ENCODE peak calls at places on chromosomes 7 and 10, in nine cellular contexts. One of them, this sample, is unnamed.

GRCh38 chr7:139738101-139738489 is 39.7 kb downstream of the HIPK2 start:
- DNase-seq in astrocyte of the spinal cord: peak; percentile 65
- DNase-seq in left ventricle myocardium inferior: no peak
- DNase-seq in progenitor cell of endocrine pancreas: no peak
- DNase-seq in body of pancreas: no peak
- DNase-seq in Panc1: no peak
- DNase-seq in MCF 10A: no peak
- DNase-seq in cardiac fibroblast: peak; percentile 57
- DNase-seq in CD4-positive, alpha-beta T cell: no peak
- DNase-seq in this sample: peak; percentile 89

GRCh38 chr10:11793762-11794479 is 29.2 kb upstream of the PROSER2 start:
- DNase-seq in astrocyte of the spinal cord: peak; percentile 43
- DNase-seq in left ventricle myocardium inferior: no peak
- DNase-seq in progenitor cell of endocrine pancreas: no peak
- DNase-seq in body of pancreas: no peak
- DNase-seq in Panc1: no peak
- DNase-seq in MCF 10A: peak; percentile 55
- DNase-seq in cardiac fibroblast: peak; percentile 36
- DNase-seq in CD4-positive, alpha-beta T cell: no peak
- DNase-seq in this sample: peak; percentile 58

GRCh38 chr10:109454691-109455090 is 468.6 kb downstream of the XPNPEP1 start:
- DNase-seq in astrocyte of the spinal cord: no peak
- DNase-seq in left ventricle myocardium inferior: no peak
- DNase-seq in progenitor cell of endocrine pancreas: no peak
- DNase-seq in body of pancreas: no peak
- DNase-seq in Panc1: no peak
- DNase-seq in MCF 10A: no peak
- DNase-seq in cardiac fibroblast: no peak
- DNase-seq in CD4-positive, alpha-beta T cell: no peak
- DNase-seq in this sample: no peak

GRCh38 chr10:100826983-100827818 is 81.8 kb downstream of the PAX2 start:
- DNase-seq in astrocyte of the spinal cord: no peak
- DNase-seq in left ventricle myocardium inferior: no peak
- DNase-seq in progenitor cell of endocrine pancreas: peak; percentile 29
- DNase-seq in body of pancreas: peak; percentile 74
- DNase-seq in Panc1: no peak
- DNase-seq in MCF 10A: no peak
- DNase-seq in cardiac fibroblast: no peak
- DNase-seq in CD4-positive, alpha-beta T cell: no peak
- DNase-seq in this sample: no peak

GRCh38 chr10:69446650-69447151 is 4.6 kb upstream of the TSPAN15 start:
- DNase-seq in astrocyte of the spinal cord: peak; percentile 70
- DNase-seq in left ventricle myocardium inferior: no peak
- DNase-seq in progenitor cell of endocrine pancreas: no peak
- DNase-seq in body of pancreas: no peak
- DNase-seq in Panc1: peak; percentile 91
- DNase-seq in MCF 10A: peak; percentile 72
- DNase-seq in cardiac fibroblast: peak; percentile 70
- DNase-seq in CD4-positive, alpha-beta T cell: no peak
- DNase-seq in this sample: peak; percentile 92

GRCh38 chr7:2078899-2079298 is 153.8 kb downstream of the MAD1L1 start:
- DNase-seq in astrocyte of the spinal cord: no peak
- DNase-seq in left ventricle myocardium inferior: no peak
- DNase-seq in progenitor cell of endocrine pancreas: no peak
- DNase-seq in body of pancreas: no peak
- DNase-seq in Panc1: no peak
- DNase-seq in MCF 10A: no peak
- DNase-seq in cardiac fibroblast: no peak
- DNase-seq in CD4-positive, alpha-beta T cell: no peak
- DNase-seq in this sample: no peak

GRCh38 chr7:157339777-157340677 is 3.2 kb downstream of the DNAJB6 start:
- DNase-seq in astrocyte of the spinal cord: peak; percentile 81
- DNase-seq in left ventricle myocardium inferior: peak; percentile 60
- DNase-seq in progenitor cell of endocrine pancreas: peak; percentile 49
- DNase-seq in body of pancreas: peak; percentile 71
- DNase-seq in Panc1: peak; percentile 85
- DNase-seq in MCF 10A: peak; percentile 87
- DNase-seq in cardiac fibroblast: peak; percentile 79
- DNase-seq in CD4-positive, alpha-beta T cell: peak; percentile 50
- DNase-seq in this sample: peak; percentile 83

GRCh38 chr10:2214805-2215204 is 477.5 kb upstream of the ADARB2 start:
- DNase-seq in astrocyte of the spinal cord: no peak
- DNase-seq in left ventricle myocardium inferior: no peak
- DNase-seq in progenitor cell of endocrine pancreas: no peak
- DNase-seq in body of pancreas: no peak
- DNase-seq in Panc1: no peak
- DNase-seq in MCF 10A: no peak
- DNase-seq in cardiac fibroblast: no peak
- DNase-seq in CD4-positive, alpha-beta T cell: no peak
- DNase-seq in this sample: no peak

GRCh38 chr10:77636967-77637473 is 588 bp downstream of the KCNMA1 start:
- DNase-seq in astrocyte of the spinal cord: no peak
- DNase-seq in left ventricle myocardium inferior: no peak
- DNase-seq in progenitor cell of endocrine pancreas: no peak
- DNase-seq in body of pancreas: no peak
- DNase-seq in Panc1: no peak
- DNase-seq in MCF 10A: no peak
- DNase-seq in cardiac fibroblast: no peak
- DNase-seq in CD4-positive, alpha-beta T cell: no peak
- DNase-seq in this sample: no peak

GRCh38 chr7:112997831-112998230 is 88.8 kb downstream of the GPR85 start:
- DNase-seq in astrocyte of the spinal cord: no peak
- DNase-seq in left ventricle myocardium inferior: no peak
- DNase-seq in progenitor cell of endocrine pancreas: no peak
- DNase-seq in body of pancreas: no peak
- DNase-seq in Panc1: no peak
- DNase-seq in MCF 10A: no peak
- DNase-seq in cardiac fibroblast: peak; percentile 10
- DNase-seq in CD4-positive, alpha-beta T cell: no peak
- DNase-seq in this sample: no peak

GRCh38 chr10:79322616-79323566 is 24.4 kb upstream of the PPIF start:
- DNase-seq in astrocyte of the spinal cord: peak; percentile 91
- DNase-seq in left ventricle myocardium inferior: no peak
- DNase-seq in progenitor cell of endocrine pancreas: no peak
- DNase-seq in body of pancreas: peak; percentile 49
- DNase-seq in Panc1: no peak
- DNase-seq in MCF 10A: peak; percentile 73
- DNase-seq in cardiac fibroblast: peak; percentile 83
- DNase-seq in CD4-positive, alpha-beta T cell: peak; percentile 76
- DNase-seq in this sample: peak; percentile 91

GRCh38 chr7:141115949-141116348 is 42.1 kb downstream of the TMEM178B start:
- DNase-seq in astrocyte of the spinal cord: no peak
- DNase-seq in left ventricle myocardium inferior: no peak
- DNase-seq in progenitor cell of endocrine pancreas: no peak
- DNase-seq in body of pancreas: peak; percentile 25
- DNase-seq in Panc1: no peak
- DNase-seq in MCF 10A: no peak
- DNase-seq in cardiac fibroblast: no peak
- DNase-seq in CD4-positive, alpha-beta T cell: no peak
- DNase-seq in this sample: no peak

GRCh38 chr7:120742370-120742769 is 115.6 kb downstream of the TSPAN12 start:
- DNase-seq in astrocyte of the spinal cord: no peak
- DNase-seq in left ventricle myocardium inferior: no peak
- DNase-seq in progenitor cell of endocrine pancreas: no peak
- DNase-seq in body of pancreas: no peak
- DNase-seq in Panc1: no peak
- DNase-seq in MCF 10A: no peak
- DNase-seq in cardiac fibroblast: no peak
- DNase-seq in CD4-positive, alpha-beta T cell: no peak
- DNase-seq in this sample: no peak

GRCh38 chr10:94320285-94320914 is 42.3 kb downstream of the NOC3L start:
- DNase-seq in astrocyte of the spinal cord: peak; percentile 69
- DNase-seq in left ventricle myocardium inferior: peak; percentile 56
- DNase-seq in progenitor cell of endocrine pancreas: peak; percentile 55
- DNase-seq in body of pancreas: peak; percentile 81
- DNase-seq in Panc1: peak; percentile 60
- DNase-seq in MCF 10A: peak; percentile 76
- DNase-seq in cardiac fibroblast: peak; percentile 70
- DNase-seq in CD4-positive, alpha-beta T cell: peak; percentile 51
- DNase-seq in this sample: peak; percentile 77

GRCh38 chr10:91409069-91409868 is 875 bp upstream of the HECTD2 start:
- DNase-seq in astrocyte of the spinal cord: peak; percentile 89
- DNase-seq in left ventricle myocardium inferior: peak; percentile 88
- DNase-seq in progenitor cell of endocrine pancreas: peak; percentile 57
- DNase-seq in body of pancreas: peak; percentile 86
- DNase-seq in Panc1: peak; percentile 25
- DNase-seq in MCF 10A: peak; percentile 78
- DNase-seq in cardiac fibroblast: peak; percentile 94
- DNase-seq in CD4-positive, alpha-beta T cell: peak; percentile 23
- DNase-seq in this sample: peak; percentile 82

GRCh38 chr10:101569465-101569837 is 18.6 kb downstream of the POLL start:
- DNase-seq in astrocyte of the spinal cord: no peak
- DNase-seq in left ventricle myocardium inferior: no peak
- DNase-seq in progenitor cell of endocrine pancreas: no peak
- DNase-seq in body of pancreas: no peak
- DNase-seq in Panc1: no peak
- DNase-seq in MCF 10A: no peak
- DNase-seq in cardiac fibroblast: no peak
- DNase-seq in CD4-positive, alpha-beta T cell: no peak
- DNase-seq in this sample: no peak

GRCh38 chr7:98358706-98359105 is 42.2 kb downstream of the BAIAP2L1 start:
- DNase-seq in astrocyte of the spinal cord: no peak
- DNase-seq in left ventricle myocardium inferior: no peak
- DNase-seq in progenitor cell of endocrine pancreas: no peak
- DNase-seq in body of pancreas: no peak
- DNase-seq in Panc1: no peak
- DNase-seq in MCF 10A: no peak
- DNase-seq in cardiac fibroblast: no peak
- DNase-seq in CD4-positive, alpha-beta T cell: no peak
- DNase-seq in this sample: no peak

GRCh38 chr7:84490661-84491060 is 296.1 kb upstream of the SEMA3A start:
- DNase-seq in astrocyte of the spinal cord: peak; percentile 64
- DNase-seq in left ventricle myocardium inferior: no peak
- DNase-seq in progenitor cell of endocrine pancreas: no peak
- DNase-seq in body of pancreas: no peak
- DNase-seq in Panc1: no peak
- DNase-seq in MCF 10A: no peak
- DNase-seq in cardiac fibroblast: peak; percentile 23
- DNase-seq in CD4-positive, alpha-beta T cell: no peak
- DNase-seq in this sample: peak; percentile 89
- TF ChIP-seq CTCF in astrocyte of the spinal cord: peak; percentile 48
- TF ChIP-seq CTCF in left ventricle myocardium inferior: no peak
- TF ChIP-seq CTCF in progenitor cell of endocrine pancreas: no peak
- TF ChIP-seq CTCF in body of pancreas: no peak
- TF ChIP-seq CTCF in Panc1: no peak
- TF ChIP-seq CTCF in MCF 10A: no peak
- TF ChIP-seq CTCF in cardiac fibroblast: no peak
- TF ChIP-seq CTCF in CD4-positive, alpha-beta T cell: no peak
- TF ChIP-seq CTCF in this sample: peak; percentile 70

DNA sequence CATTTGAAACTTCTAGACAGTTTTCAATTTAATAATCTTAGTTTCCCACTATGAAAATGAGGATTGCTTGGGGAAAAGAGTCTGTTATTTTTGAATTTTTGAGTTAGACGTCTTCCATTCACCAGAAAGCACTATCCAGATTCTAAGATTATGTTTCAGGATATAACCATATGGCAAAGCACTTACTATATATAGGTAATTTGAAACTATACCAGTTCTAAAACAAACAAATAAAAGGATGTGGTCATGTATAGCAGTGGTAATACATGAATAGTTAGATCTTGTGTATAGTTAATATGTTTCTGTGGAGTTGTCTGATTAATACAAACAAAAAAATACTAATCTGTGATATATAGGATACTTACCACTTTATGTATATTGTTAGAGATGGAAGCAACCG is 320.0 kb downstream of the EXOC4 start:
- DNase-seq in astrocyte of the spinal cord: no peak
- DNase-seq in left ventricle myocardium inferior: no peak
- DNase-seq in progenitor cell of endocrine pancreas: no peak
- DNase-seq in body of pancreas: no peak
- DNase-seq in Panc1: no peak
- DNase-seq in MCF 10A: no peak
- DNase-seq in cardiac fibroblast: no peak
- DNase-seq in CD4-positive, alpha-beta T cell: no peak
- DNase-seq in this sample: no peak
- TF ChIP-seq CTCF in astrocyte of the spinal cord: no peak
- TF ChIP-seq CTCF in left ventricle myocardium inferior: no peak
- TF ChIP-seq CTCF in progenitor cell of endocrine pancreas: no peak
- TF ChIP-seq CTCF in body of pancreas: no peak
- TF ChIP-seq CTCF in Panc1: no peak
- TF ChIP-seq CTCF in MCF 10A: no peak
- TF ChIP-seq CTCF in cardiac fibroblast: no peak
- TF ChIP-seq CTCF in CD4-positive, alpha-beta T cell: no peak
- TF ChIP-seq CTCF in this sample: no peak

DNA sequence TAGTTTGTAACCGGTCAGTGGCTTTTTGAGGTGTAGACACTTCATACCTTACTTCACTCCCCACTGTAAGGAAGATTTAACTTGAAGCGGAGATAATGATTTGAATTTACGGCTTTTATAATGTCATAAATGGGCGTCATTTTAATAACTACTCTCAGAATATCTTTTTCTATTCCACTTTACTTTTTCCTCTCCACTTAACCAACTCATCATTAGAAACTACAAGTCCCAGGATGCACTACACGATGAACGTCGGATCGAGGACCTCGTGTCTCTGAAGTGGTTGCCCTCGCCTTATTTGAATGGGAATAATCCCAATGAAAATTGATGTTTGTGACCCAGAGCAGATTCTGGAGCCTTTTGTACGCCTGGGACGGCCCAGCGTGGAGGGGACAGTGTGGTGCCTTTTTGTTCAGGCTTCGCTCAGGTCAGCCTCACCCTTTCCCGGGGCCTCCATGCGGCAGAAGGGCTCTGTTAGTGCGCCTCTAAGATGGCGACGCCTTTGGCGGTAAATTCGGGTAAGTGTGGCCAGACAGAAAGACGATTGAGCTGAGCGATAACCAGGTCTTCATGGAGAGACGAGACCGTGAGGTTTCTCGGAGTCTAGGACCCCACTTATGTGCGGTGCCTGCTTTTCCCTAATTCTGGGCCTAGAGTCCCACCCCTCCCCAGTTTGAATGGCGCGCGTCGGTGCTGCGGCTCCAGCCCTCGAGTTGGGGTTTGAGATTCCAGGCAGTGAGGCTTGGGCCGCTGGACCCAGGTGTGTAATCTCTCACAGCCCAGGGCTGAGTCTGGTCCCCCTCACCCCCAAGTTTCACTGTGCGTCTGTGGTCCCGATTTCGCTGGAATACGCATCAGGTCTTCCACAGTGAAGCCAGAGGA is at the start of gene NUP205:
- DNase-seq in astrocyte of the spinal cord: peak; percentile 89
- DNase-seq in left ventricle myocardium inferior: peak; percentile 65
- DNase-seq in progenitor cell of endocrine pancreas: peak; percentile 34
- DNase-seq in body of pancreas: peak; percentile 69
- DNase-seq in Panc1: peak; percentile 95
- DNase-seq in MCF 10A: peak; percentile 83
- DNase-seq in cardiac fibroblast: peak; percentile 87
- DNase-seq in CD4-positive, alpha-beta T cell: peak; percentile 56
- DNase-seq in this sample: peak; percentile 89
- TF ChIP-seq CTCF in astrocyte of the spinal cord: no peak
- TF ChIP-seq CTCF in left ventricle myocardium inferior: peak; percentile 22
- TF ChIP-seq CTCF in progenitor cell of endocrine pancreas: no peak
- TF ChIP-seq CTCF in body of pancreas: no peak
- TF ChIP-seq CTCF in Panc1: no peak
- TF ChIP-seq CTCF in MCF 10A: no peak
- TF ChIP-seq CTCF in cardiac fibroblast: no peak
- TF ChIP-seq CTCF in CD4-positive, alpha-beta T cell: no peak
- TF ChIP-seq CTCF in this sample: no peak

GRCh38 chr7:30284298-30285066 is at the start of gene ZNRF2:
- DNase-seq in astrocyte of the spinal cord: peak; percentile 98
- DNase-seq in left ventricle myocardium inferior: peak; percentile 98
- DNase-seq in progenitor cell of endocrine pancreas: peak; percentile 97
- DNase-seq in body of pancreas: peak; percentile 100
- DNase-seq in Panc1: peak; percentile 96
- DNase-seq in MCF 10A: peak; percentile 99
- DNase-seq in cardiac fibroblast: peak; percentile 99
- DNase-seq in CD4-positive, alpha-beta T cell: peak; percentile 98
- DNase-seq in this sample: peak; percentile 99
- TF ChIP-seq CTCF in astrocyte of the spinal cord: peak; percentile 39
- TF ChIP-seq CTCF in left ventricle myocardium inferior: peak; percentile 65
- TF ChIP-seq CTCF in progenitor cell of endocrine pancreas: peak; percentile 48
- TF ChIP-seq CTCF in body of pancreas: peak; percentile 26
- TF ChIP-seq CTCF in Panc1: peak; percentile 68
- TF ChIP-seq CTCF in MCF 10A: peak; percentile 66
- TF ChIP-seq CTCF in cardiac fibroblast: peak; percentile 1
- TF ChIP-seq CTCF in CD4-positive, alpha-beta T cell: peak; percentile 44
- TF ChIP-seq CTCF in this sample: peak; percentile 38